ENCODE peak calls at places on chromosome X, in nine cellular contexts. R is fibroblast of mammary gland, D is left cardiac atrium, N is A172, B is esophagus squamous epithelium, E is left ventricle myocardium superior, T is AG08396, A is pulmonary artery endothelial cell, M is mucosa of gallbladder. P is an unnamed sample.

GRCh38 chrX:118183606-118184005 is 67.0 kb upstream of the KLHL13 start:
- DNase-seq in A (no peak), D (no peak), B (no peak), N (no peak), R (no peak), E (no peak), M (no peak), T (no peak), P (no peak)

GRCh38 chrX:38102875-38103274 is 96.5 kb downstream of the SYTL5 start:
- DNase-seq in N (no peak), A (no peak), B (no peak), M (no peak), D (no peak), T (no peak), E (no peak), R (no peak), P (no peak)

GRCh38 chrX:45849261-45849660 is 648.6 kb upstream of the DIPK2B start:
- DNase-seq in R (peak; percentile 86), D (no peak), M (no peak), E (no peak), N (peak; percentile 88), B (no peak), T (peak; percentile 65), A (no peak), P (no peak)

GRCh38 chrX:67607436-67607835 is 63.6 kb downstream of the AR start:
- DNase-seq in T (no peak), E (no peak), B (no peak), M (no peak), N (no peak), D (no peak), R (peak; percentile 90), A (no peak), P (no peak)

GRCh38 chrX:37871626-37872302 is 24.4 kb upstream of the DYNLT3 start:
- DNase-seq in E (peak; percentile 23), R (peak; percentile 85), T (peak; percentile 80), N (peak; percentile 88), B (no peak), A (no peak), M (no peak), D (peak; percentile 45), P (no peak)

GRCh38 chrX:34849371-34849770 is 93.2 kb upstream of the FAM47B start:
- DNase-seq in B (no peak), R (peak; percentile 55), D (no peak), N (no peak), M (no peak), A (no peak), E (no peak), T (no peak), P (no peak)

GRCh38 chrX:34521563-34521962 is 135.5 kb downstream of the TMEM47 start:
- DNase-seq in E (no peak), T (no peak), D (no peak), B (no peak), A (peak; percentile 11), N (peak; percentile 26), R (peak; percentile 3), M (no peak), P (no peak)

GRCh38 chrX:110430293-110431076 is 71.8 kb downstream of the RTL9 start:
- DNase-seq in T (no peak), D (no peak), M (no peak), A (no peak), R (no peak), N (no peak), B (no peak), E (no peak), P (no peak)

GRCh38 chrX:31201503-31201902 is 129.7 kb upstream of the FTHL17 start:
- DNase-seq in R (no peak), E (no peak), B (no peak), D (no peak), N (peak; percentile 34), M (no peak), A (no peak), T (peak; percentile 5), P (no peak)

GRCh38 chrX:40172169-40172979 is 74.6 kb upstream of the BCOR start:
- DNase-seq in D (peak; percentile 78), E (peak; percentile 82), B (no peak), M (peak; percentile 53), R (peak; percentile 51), N (no peak), T (peak; percentile 64), A (no peak), P (no peak)

GRCh38 chrX:65783746-65784145 is 116.3 kb downstream of the MSN start:
- DNase-seq in B (no peak), A (no peak), N (no peak), R (no peak), M (no peak), D (no peak), T (no peak), E (no peak), P (no peak)

GRCh38 chrX:63503541-63503940 is 152.4 kb upstream of the SPIN4 start:
- DNase-seq in R (peak; percentile 20), T (peak; percentile 10), M (no peak), A (no peak), D (no peak), E (no peak), B (no peak), N (peak; percentile 29), P (no peak)

GRCh38 chrX:106611682-106612402 is at the start of gene RADX:
- DNase-seq in R (peak; percentile 55), A (no peak), B (peak; percentile 9), N (peak; percentile 0), M (peak; percentile 73), T (peak; percentile 73), E (peak; percentile 83), D (peak; percentile 80), P (peak; percentile 75)

GRCh38 chrX:20729421-20729820 is 462.7 kb upstream of the RPS6KA3 start:
- DNase-seq in T (no peak), B (no peak), N (no peak), D (no peak), R (peak; percentile 41), A (no peak), E (no peak), M (no peak), P (no peak)

GRCh38 chrX:80229626-80230025 is 190.6 kb upstream of the TENT5D start:
- DNase-seq in B (no peak), A (no peak), N (no peak), T (no peak), R (no peak), D (no peak), M (no peak), E (no peak), P (no peak)

GRCh38 chrX:74420194-74421035 is 878 bp upstream of the SLC16A2 start:
- DNase-seq in B (no peak), A (no peak), E (peak; percentile 84), D (peak; percentile 78), N (peak; percentile 32), T (peak; percentile 79), M (peak; percentile 58), R (peak; percentile 59), P (peak; percentile 35)

GRCh38 chrX:152632445-152633097 is 5.1 kb upstream of the GABRQ start:
- DNase-seq in D (peak; percentile 33), A (no peak), T (peak; percentile 47), B (no peak), N (peak; percentile 37), E (peak; percentile 31), R (peak; percentile 48), M (peak; percentile 56), P (peak; percentile 55)

GRCh38 chrX:72495041-72495440 is 77.6 kb downstream of the HDAC8 start:
- DNase-seq in M (no peak), B (no peak), N (no peak), R (peak; percentile 79), E (no peak), D (no peak), T (no peak), A (no peak), P (peak; percentile 6)

GRCh38 chrX:131792789-131793462 is 230.2 kb upstream of the STK26 start:
- DNase-seq in E (no peak), D (peak; percentile 85), T (peak; percentile 66), R (peak; percentile 94), N (peak; percentile 77), A (peak; percentile 78), M (peak; percentile 95), B (peak; percentile 41), P (no peak)

GRCh38 chrX:123570011-123570590 is 162.8 kb downstream of the THOC2 start:
- DNase-seq in B (no peak), T (no peak), E (no peak), R (no peak), A (no peak), D (no peak), M (no peak), N (no peak), P (no peak)

GRCh38 chrX:39152106-39152649 is 350.9 kb downstream of the MID1IP1 start:
- DNase-seq in B (no peak), A (no peak), N (no peak), M (peak; percentile 20), T (peak; percentile 39), R (peak; percentile 16), E (peak; percentile 58), D (peak; percentile 32), P (peak; percentile 81)

GRCh38 chrX:10327651-10328050 is 170.9 kb downstream of the CLCN4 start:
- DNase-seq in T (no peak), N (peak; percentile 82), B (no peak), R (peak; percentile 42), M (no peak), E (no peak), D (no peak), A (no peak), P (peak; percentile 8)

GRCh38 chrX:26783512-26784225 is 567.7 kb downstream of the MAGEB5 start:
- DNase-seq in D (no peak), N (peak; percentile 61), T (no peak), A (peak; percentile 78), B (no peak), M (no peak), E (no peak), R (peak; percentile 27), P (peak; percentile 19)

GRCh38 chrX:40418413-40419195 is 162.2 kb upstream of the ATP6AP2 start:
- DNase-seq in E (no peak), R (no peak), M (no peak), D (no peak), A (no peak), T (no peak), N (no peak), B (no peak), P (no peak)

GRCh38 chrX:132983496-132983895 is 25.1 kb upstream of the HS6ST2 start:
- DNase-seq in E (no peak), A (no peak), R (no peak), B (no peak), D (no peak), M (no peak), T (no peak), N (no peak), P (peak; percentile 3)

GRCh38 chrX:66200855-66201795 is 37.1 kb downstream of the HEPH start:
- DNase-seq in B (no peak), A (no peak), N (no peak), E (no peak), D (no peak), R (peak; percentile 28), T (peak; percentile 13), M (no peak), P (no peak)